ENCODE peak calls at places on chromosomes 1 and 21, in ten cellular contexts. W is CD8-positive, alpha-beta T cell; C is colonic mucosa; U is uterus; X is psoas muscle; G is HCT116; P is Panc1; A is heart right ventricle; R is fibroblast of lung; H is A549. B is an unnamed sample.
A peak's percentile ranks its signal among the peaks of the same experiment; 100 is the strongest.

GRCh38 chr1:62286778-62287224 is 32.4 kb downstream of the KANK4 start:
- DNase-seq in C (peak; percentile 64), R (no peak), H (no peak), P (no peak), A (no peak), G (no peak), X (no peak), U (no peak), W (no peak), B (no peak)

GRCh38 chr1:54971317-54971791 is 9.1 kb upstream of the TMEM61 start:
- DNase-seq in H (peak; percentile 36), A (no peak), P (peak; percentile 52), X (no peak), W (no peak), G (peak; percentile 54), R (no peak), U (no peak), C (no peak), B (no peak)

GRCh38 chr1:212655668-212656440 is 43.8 kb downstream of the BATF3 start:
- DNase-seq in P (no peak), U (no peak), G (peak; percentile 7), H (no peak), C (no peak), R (no peak), A (no peak), W (no peak), X (no peak), B (no peak)

GRCh38 chr1:178344513-178345077 is 152.2 kb downstream of the CLEC20A start:
- DNase-seq in C (peak; percentile 29), U (no peak), R (peak; percentile 93), A (no peak), H (peak; percentile 17), X (no peak), G (peak; percentile 52), W (no peak), P (peak; percentile 51), B (no peak)

GRCh38 chr1:163085041-163085903 is 16.1 kb downstream of the RGS4 start:
- DNase-seq in A (no peak), R (peak; percentile 69), G (no peak), X (no peak), W (no peak), P (no peak), U (no peak), C (no peak), H (no peak), B (no peak)

GRCh38 chr1:18805925-18806849 is 53.3 kb downstream of the TAS1R2 start:
- DNase-seq in G (no peak), R (no peak), W (no peak), U (no peak), C (no peak), A (no peak), X (no peak), H (no peak), P (no peak), B (no peak)

GRCh38 chr1:34779962-34780361 is 1.1 kb upstream of the GJB3 start:
- DNase-seq in P (no peak), C (no peak), X (no peak), G (no peak), H (no peak), U (no peak), A (no peak), W (no peak), R (no peak), B (peak; percentile 10)

GRCh38 chr1:61426254-61426653 is 298.7 kb downstream of the TM2D1 start:
- DNase-seq in X (no peak), C (no peak), A (no peak), W (no peak), P (no peak), H (no peak), R (no peak), U (no peak), G (no peak), B (no peak)

DNA sequence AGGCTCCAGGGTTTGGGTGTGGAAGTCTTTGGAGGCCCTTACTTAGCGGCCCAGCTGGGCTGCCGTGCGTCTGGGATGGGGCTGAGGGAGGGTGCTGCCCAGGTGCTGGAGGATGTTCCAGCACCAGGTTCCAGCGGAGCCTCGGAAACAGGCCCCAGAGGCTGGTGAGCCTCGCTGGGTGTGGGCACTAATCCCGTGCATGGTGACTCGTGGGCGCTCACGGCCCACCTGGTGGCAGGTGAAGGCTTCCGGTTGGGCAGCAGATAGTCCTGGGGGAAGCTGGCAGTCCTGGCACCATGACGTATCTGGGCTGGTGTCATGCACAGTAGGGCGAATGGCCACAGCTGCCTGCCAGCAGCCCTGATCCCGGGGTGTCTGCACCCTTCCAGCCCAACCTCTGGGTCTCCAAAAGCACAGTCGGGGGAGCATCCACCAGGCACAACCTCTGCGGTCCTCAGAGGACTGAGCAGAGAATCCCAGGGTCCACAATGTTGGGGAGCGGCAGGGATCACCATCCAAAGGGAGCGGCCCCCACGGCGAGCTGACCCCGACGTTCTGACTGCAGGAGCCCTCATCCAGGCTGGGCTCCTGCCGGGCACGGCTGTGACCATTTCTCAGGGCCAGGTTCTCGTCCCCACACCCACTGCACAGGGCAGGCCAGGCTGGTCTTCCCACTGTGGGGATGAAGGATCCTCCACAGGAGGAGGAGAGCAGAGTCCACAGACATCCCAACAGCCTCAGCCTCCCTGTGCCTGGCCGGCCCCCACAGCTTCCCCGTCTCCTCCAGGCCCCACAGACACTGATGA is 25.3 kb downstream of the FTCD start:
- DNase-seq in W (no peak), U (peak; percentile 41), R (no peak), X (peak; percentile 15), H (no peak), G (no peak), C (no peak), A (peak; percentile 20), P (no peak), B (no peak)
- H3K27ac ChIP-seq in W (no peak overlapping the region), U (no peak overlapping the region), R (no peak overlapping the region), X (no peak overlapping the region), H (no peak overlapping the region), G (no peak overlapping the region), C (no peak overlapping the region), A (no peak overlapping the region), P (no peak overlapping the region), B (no peak overlapping the region)

GRCh38 chr1:10681296-10682113 is 114.9 kb downstream of the CASZ1 start:
- DNase-seq in X (no peak), A (no peak), U (no peak), H (no peak), G (no peak), W (no peak), P (no peak), C (no peak), R (no peak), B (no peak)

GRCh38 chr1:10679521-10680220 is 116.8 kb downstream of the CASZ1 start:
- DNase-seq in H (no peak), G (peak; percentile 65), W (no peak), U (no peak), A (no peak), C (peak; percentile 69), X (no peak), R (peak; percentile 30), P (no peak), B (no peak)

GRCh38 chr1:10682114-10682445 is 114.4 kb downstream of the CASZ1 start:
- DNase-seq in G (no peak), W (no peak), P (no peak), R (no peak), U (no peak), H (no peak), C (no peak), X (no peak), A (no peak), B (no peak)

GRCh38 chr1:10678852-10679251 is 117.6 kb downstream of the CASZ1 start:
- DNase-seq in H (no peak), G (no peak), A (no peak), W (no peak), C (no peak), U (no peak), P (no peak), X (no peak), R (no peak), B (no peak)

DNA sequence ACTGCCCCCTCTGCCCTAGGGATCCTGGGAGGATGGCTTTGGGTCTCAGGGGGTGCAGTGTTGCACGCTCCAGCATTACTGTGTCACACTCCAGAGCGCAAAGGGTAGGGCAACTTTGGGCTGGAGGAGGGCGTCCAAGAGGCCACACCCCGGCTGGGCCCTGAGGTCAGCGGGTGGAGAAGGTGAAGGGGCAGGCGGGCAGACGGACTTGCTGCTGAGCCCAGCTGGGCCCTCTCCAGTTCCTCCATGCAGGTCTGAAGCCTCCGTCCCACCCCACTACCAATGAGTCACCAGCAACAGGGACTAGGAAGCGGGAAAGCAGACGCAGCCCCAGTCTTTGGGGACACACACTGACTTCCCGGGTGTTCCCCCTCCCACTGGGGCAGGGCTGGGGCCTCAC is 116.0 kb downstream of the CASZ1 start:
- DNase-seq in P (no peak), A (no peak), R (no peak), H (no peak), W (no peak), G (no peak), X (no peak), U (no peak), C (no peak), B (no peak)
- H3K4me1 ChIP-seq in P (peaks cover 25% of the 10 kb centered on the region), A (peaks cover 65% of the 10 kb centered on the region), R (no peaks in the 10 kb centered on the region), H (no peaks in the 10 kb centered on the region), W (no peaks in the 10 kb centered on the region), G (peaks cover 6% of the 10 kb centered on the region), X (peaks cover 90% of the 10 kb centered on the region), U (no peaks in the 10 kb centered on the region), C (peaks cover 27% of the 10 kb centered on the region), B (peaks cover 90% of the 10 kb centered on the region)

DNA sequence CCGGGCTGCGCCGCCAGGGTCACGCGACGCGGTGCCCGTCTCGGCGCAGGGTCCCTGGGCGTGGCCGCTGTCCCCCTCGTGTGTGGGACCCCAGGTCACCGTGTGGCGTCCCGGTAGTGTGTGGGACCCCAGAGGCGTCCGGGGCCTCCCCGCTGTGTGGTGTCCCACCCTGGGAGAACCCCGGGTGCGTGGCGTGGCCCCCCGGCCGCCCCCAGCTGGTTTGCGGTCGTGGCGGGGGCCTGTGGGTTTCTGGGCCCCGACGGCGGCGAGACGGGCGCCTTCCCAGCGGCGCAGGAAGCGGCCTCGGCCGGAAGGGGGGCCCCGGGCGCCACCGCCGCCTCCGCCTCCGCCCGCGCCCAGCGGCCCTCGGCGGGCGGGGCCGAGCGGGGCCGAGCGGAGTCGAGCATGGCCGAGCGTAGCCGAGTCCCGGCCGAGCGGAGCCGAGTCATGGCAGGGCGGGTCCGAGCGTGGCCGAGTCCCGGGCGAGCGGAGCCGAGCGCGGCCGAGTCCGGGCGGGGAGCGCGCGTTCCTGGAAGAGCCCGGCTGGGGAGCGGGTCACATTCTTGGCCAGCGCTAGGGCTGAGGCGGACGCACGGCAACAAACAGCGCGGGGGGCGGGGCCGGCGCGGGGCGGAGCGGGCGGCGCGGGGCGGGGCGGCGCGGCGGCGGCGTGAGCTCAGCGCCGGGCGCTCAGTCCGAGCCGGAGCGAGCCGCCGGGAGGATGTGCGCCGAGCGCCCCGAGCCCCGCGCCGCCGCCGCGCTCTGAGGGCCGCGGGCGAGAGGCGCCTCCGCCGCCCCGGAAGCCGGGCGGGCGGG is 570 bp upstream of the SKI start:
- DNase-seq in P (no peak), X (peak; percentile 96), R (peak; percentile 96), W (peak; percentile 91), A (peak; percentile 98), U (peak; percentile 98), C (peak; percentile 93), G (peak; percentile 91), H (peak; percentile 79), B (peak; percentile 94)
- TF ChIP-seq CTCF in P (no peak), X (peak; percentile 8), R (no peak), W (no peak), A (no peak), U (no peak), C (no peak), G (no peak), H (no peak), B (no peak)

GRCh38 chr1:205492774-205493173 is 11.7 kb upstream of the CDK18 start:
- DNase-seq in P (no peak), A (no peak), R (no peak), H (no peak), W (no peak), U (no peak), G (no peak), C (no peak), X (no peak), B (no peak)

GRCh38 chr1:205494119-205494518 is 10.3 kb upstream of the CDK18 start:
- DNase-seq in W (no peak), C (no peak), P (no peak), U (no peak), X (no peak), R (no peak), G (no peak), H (no peak), A (no peak), B (no peak)

GRCh38 chr1:205491794-205492193 is 12.7 kb upstream of the CDK18 start:
- DNase-seq in R (no peak), A (no peak), X (no peak), P (no peak), H (no peak), C (no peak), U (no peak), G (no peak), W (no peak), B (no peak)

GRCh38 chr1:205492201-205492667 is 12.2 kb upstream of the CDK18 start:
- DNase-seq in W (no peak), U (no peak), C (no peak), H (no peak), A (no peak), G (no peak), R (no peak), X (no peak), P (no peak), B (no peak)

DNA sequence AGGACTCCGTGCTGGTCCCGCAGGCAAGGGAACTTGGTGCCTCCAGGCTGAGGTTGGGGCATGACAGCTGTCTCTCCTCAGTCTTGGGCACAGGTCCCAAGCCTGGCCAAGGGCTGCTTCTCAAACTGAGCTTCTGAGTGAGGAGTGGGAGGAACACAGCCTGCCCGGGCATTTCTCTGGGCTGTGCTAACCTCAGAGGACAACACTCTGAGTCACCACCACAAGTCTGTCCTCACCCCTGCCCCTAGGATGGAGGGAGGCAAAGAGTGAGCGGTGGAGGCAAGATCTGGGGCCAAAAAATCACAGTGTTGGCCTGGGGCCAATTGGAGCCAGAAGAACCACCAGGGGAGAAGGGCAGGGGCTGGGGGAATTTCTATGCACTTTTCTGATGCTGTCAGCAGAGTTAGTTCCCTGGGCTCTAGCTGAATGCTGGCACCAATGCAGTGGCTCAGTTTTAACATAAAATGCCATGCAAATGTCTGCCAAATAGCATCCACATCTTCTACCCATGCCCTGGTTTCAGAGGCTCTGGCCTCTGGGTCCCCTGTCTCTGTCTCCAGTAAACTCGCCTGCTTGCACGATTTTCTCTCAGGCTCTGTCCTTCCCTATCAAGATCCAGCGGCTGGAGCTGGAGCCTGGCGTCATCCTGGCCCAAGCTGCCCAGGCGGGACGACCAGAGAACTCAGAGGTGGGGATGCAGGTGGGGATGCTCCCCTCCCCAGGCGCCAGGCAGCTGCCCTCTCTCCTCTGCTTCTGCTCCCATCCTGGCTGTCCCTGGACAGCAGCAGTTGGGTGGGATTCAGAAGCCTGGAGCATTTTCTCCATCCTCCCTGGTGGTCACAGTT is 11.0 kb upstream of the CDK18 start:
- DNase-seq in U (peak; percentile 66), X (no peak), H (no peak), R (peak; percentile 90), G (no peak), A (peak; percentile 34), W (no peak), P (no peak), C (no peak), B (peak; percentile 81)
- H3K27ac ChIP-seq in U (peak overlapping the region; percentile 62), X (no peak overlapping the region), H (peak overlapping the region; percentile 53), R (no peak overlapping the region), G (no peak overlapping the region), A (peak overlapping the region; percentile 16), W (no peak overlapping the region), P (no peak overlapping the region), C (no peak overlapping the region), B (peak overlapping the region; percentile 52)